ENCODE peak calls at places on chromosomes 2 and 18, in six cellular contexts. E, T, P, A, M and W are unnamed samples.

GRCh38 chr2:176090870-176091269 is 1.7 kb upstream of the HOXD13 start:
- DNase-seq in T (no peak), M (no peak), P (no peak), E (no peak), A (no peak), W (no peak)

GRCh38 chr2:209943776-209944175 is 58.7 kb upstream of the RPE start:
- DNase-seq in M (no peak), E (no peak), T (no peak), A (no peak), P (no peak), W (no peak)

GRCh38 chr18:7784171-7784570 is 217.1 kb downstream of the PTPRM start:
- DNase-seq in E (no peak), T (no peak), A (no peak), P (no peak), M (no peak), W (no peak)

GRCh38 chr18:67010916-67011315 is 407.0 kb upstream of the CDH19 start:
- DNase-seq in T (no peak), P (peak), A (peak), M (no peak), E (no peak), W (no peak)

GRCh38 chr2:230498506-230499107 is 82.6 kb downstream of the SP100 start:
- DNase-seq in A (no peak), T (no peak), M (no peak), P (peak), E (no peak), W (no peak)

GRCh38 chr2:25821225-25822056 is 56.8 kb downstream of the ASXL2 start:
- DNase-seq in A (peak), M (no peak), P (no peak), E (no peak), T (no peak), W (no peak)

GRCh38 chr2:8432712-8433336 is 249.0 kb upstream of the ID2 start:
- DNase-seq in E (no peak), T (no peak), P (no peak), M (no peak), A (no peak), W (no peak)

GRCh38 chr18:44799422-44800421 is 119.0 kb downstream of the SETBP1 start:
- DNase-seq in E (no peak), T (no peak), P (no peak), A (no peak), M (no peak), W (no peak)

GRCh38 chr2:238053195-238053776 is 7.5 kb upstream of the SCLY start:
- DNase-seq in A (peak), P (no peak), T (no peak), E (no peak), M (no peak), W (no peak)

GRCh38 chr18:55508637-55509036 is 79.4 kb downstream of the TCF4 start:
- DNase-seq in A (no peak), T (no peak), M (no peak), P (no peak), E (no peak), W (no peak)

GRCh38 chr2:219308142-219309093 is 783 bp downstream of the PTPRN start:
- DNase-seq in E (peak), T (peak), P (no peak), M (peak), A (peak), W (no peak)
- TF ChIP-seq CTCF in E (no peak), T (no peak), P (no peak), M (no peak), A (no peak), W (no peak)

GRCh38 chr2:44944102-44944951 is 2.8 kb downstream of the SIX3 start:
- DNase-seq in E (no peak), P (no peak), T (no peak), A (no peak), M (no peak), W (no peak)

GRCh38 chr2:44944952-44945612 is 3.6 kb downstream of the SIX3 start:
- DNase-seq in T (no peak), M (no peak), E (no peak), P (no peak), A (no peak), W (no peak)

GRCh38 chr2:44943031-44943692 is 1.7 kb downstream of the SIX3 start:
- DNase-seq in T (no peak), P (no peak), A (no peak), E (no peak), M (no peak), W (no peak)

GRCh38 chr2:44942304-44943030 is 965 bp downstream of the SIX3 start:
- DNase-seq in E (no peak), M (peak), P (no peak), A (no peak), T (no peak), W (no peak)

GRCh38 chr2:44943693-44944101 is 2.2 kb downstream of the SIX3 start:
- DNase-seq in M (no peak), P (no peak), A (no peak), T (no peak), E (no peak), W (no peak)
- H3K4me3 ChIP-seq in M (no peak), P (peak), A (no peak), T (no peak), E (no peak), W (no peak)

GRCh38 chr2:74177697-74178096 is 982 bp downstream of the MOB1A start:
- DNase-seq in E (no peak), A (no peak), T (no peak), P (no peak), M (no peak), W (no peak)

GRCh38 chr2:74181739-74182138 is 3.1 kb upstream of the MOB1A start:
- DNase-seq in M (peak), A (no peak), E (no peak), T (peak), P (no peak), W (no peak)

GRCh38 chr2:74174909-74175308 is 3.8 kb downstream of the MOB1A start:
- DNase-seq in A (no peak), P (no peak), M (no peak), T (no peak), E (no peak), W (no peak)

GRCh38 chr2:74178211-74179062 is at the start of gene MOB1A:
- DNase-seq in A (peak), M (peak), T (peak), E (peak), P (peak), W (peak)

DNA sequence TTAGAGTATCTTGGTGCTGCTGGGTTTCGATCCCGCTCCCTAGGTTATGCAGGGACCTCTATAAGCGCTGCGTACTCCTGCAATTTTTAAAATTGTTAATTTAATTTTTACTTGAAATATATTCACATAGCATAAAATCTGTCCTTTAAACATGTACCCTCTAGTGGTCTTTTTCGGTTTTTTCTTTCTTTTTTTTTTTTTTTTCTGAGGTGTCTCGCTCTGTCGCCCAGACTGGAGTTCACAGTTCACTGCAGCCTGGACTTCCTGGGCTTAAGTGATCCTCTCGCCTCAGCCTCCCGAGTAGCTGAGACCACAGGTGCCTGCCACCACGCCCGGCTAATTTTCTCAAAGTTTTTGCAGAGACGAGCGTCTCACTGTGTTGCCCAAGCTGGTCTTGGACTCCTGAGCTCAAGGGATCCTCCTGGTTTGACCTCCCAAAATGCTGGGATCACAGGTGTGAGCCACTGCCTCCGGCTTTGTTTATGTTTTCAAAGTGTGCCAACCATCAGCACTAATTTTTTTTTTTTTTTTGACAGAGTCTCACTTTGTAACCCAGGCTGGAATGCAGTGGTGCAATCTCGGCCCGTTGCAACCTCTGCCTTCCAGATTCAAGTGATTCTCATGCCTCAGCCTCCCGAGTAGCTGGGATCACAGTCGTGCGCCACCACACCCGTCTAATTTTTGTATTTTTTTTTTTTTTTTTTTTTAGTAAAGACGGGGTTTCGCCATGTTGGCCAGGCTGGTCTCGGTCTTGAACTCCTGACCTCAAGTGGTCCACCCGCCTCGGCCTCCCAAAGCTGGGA is 585 bp upstream of the MOB1A start:
- DNase-seq in T (no peak), M (no peak), E (no peak), A (no peak), P (no peak), W (no peak)
- TF ChIP-seq CTCF in T (peak), M (peak), E (peak), A (peak), P (peak), W (peak)

DNA sequence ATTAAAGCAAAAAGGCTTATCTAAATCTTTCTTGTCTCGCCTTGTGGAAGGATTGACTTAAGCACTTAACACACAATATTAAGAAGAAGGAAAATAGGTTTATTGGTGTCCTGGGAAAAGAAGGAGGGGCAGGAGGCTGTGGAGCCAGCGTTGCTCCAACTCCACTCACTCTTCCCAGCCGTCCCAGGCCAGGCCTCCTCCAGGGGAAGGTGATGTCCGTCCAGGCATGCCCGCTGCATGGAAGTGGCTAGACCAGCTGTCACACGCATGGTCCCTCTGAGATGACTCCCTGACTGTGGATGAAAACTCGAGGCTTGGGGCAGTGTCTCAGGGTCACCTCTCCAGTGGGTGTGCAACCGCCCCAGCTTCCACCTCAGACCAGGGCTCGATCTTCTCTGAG is 281.1 kb downstream of the GALR1 start:
- DNase-seq in E (no peak), P (no peak), T (no peak), M (no peak), A (no peak), W (no peak)
- H3K4me3 ChIP-seq in E (no peak), P (no peak), T (no peak), M (no peak), A (no peak), W (no peak)